ENCODE peak calls at places on chromosome 11, in four cellular contexts. J, B, K and I are unnamed samples.

GRCh38 chr11:12433571-12434061 is 56.2 kb downstream of the PARVA start:
- DNase-seq in J (no peak), B (no peak), K (no peak), I (no peak)

GRCh38 chr11:80285076-80285790 is 844.4 kb upstream of the TENM4 start:
- DNase-seq in J (no peak), B (no peak), K (no peak), I (no peak)

GRCh38 chr11:46272816-46273427 is 4.5 kb upstream of the CREB3L1 start:
- DNase-seq in J (peak; percentile 46), B (no peak), K (no peak), I (no peak)

GRCh38 chr11:46315783-46316563 is 31.3 kb upstream of the DGKZ start:
- DNase-seq in J (no peak), B (no peak), K (no peak), I (no peak)

GRCh38 chr11:105910095-105910715 is 111.8 kb downstream of the MSANTD4 start:
- DNase-seq in J (no peak), B (no peak), K (no peak), I (peak; percentile 63)

GRCh38 chr11:19243143-19243542 is 2.4 kb upstream of the E2F8 start:
- DNase-seq in J (no peak), B (no peak), K (no peak), I (no peak)

GRCh38 chr11:33775832-33776231 is 1.5 kb upstream of the FBXO3 start:
- DNase-seq in J (no peak), B (no peak), K (no peak), I (no peak)

GRCh38 chr11:72631806-72632731 is 42.2 kb downstream of the PDE2A start:
- DNase-seq in J (peak; percentile 86), B (no peak), K (no peak), I (no peak)

GRCh38 chr11:34148504-34149165 is 43.2 kb downstream of the NAT10 start:
- DNase-seq in J (no peak), B (no peak), K (no peak), I (no peak)

GRCh38 chr11:16309226-16309625 is 47.1 kb downstream of the SOX6 start:
- DNase-seq in J (no peak), B (no peak), K (no peak), I (no peak)

GRCh38 chr11:1922411-1923113 is 3.1 kb downstream of the TNNT3 start:
- DNase-seq in J (no peak), B (no peak), K (no peak), I (no peak)

GRCh38 chr11:67273260-67273990 is 7.2 kb downstream of the GRK2 start:
- DNase-seq in J (no peak), B (no peak), K (no peak), I (no peak)

GRCh38 chr11:45805305-45806071 is 539 bp downstream of the SLC35C1 start:
- DNase-seq in J (no peak), B (no peak), K (peak; percentile 44), I (no peak)

GRCh38 chr11:71937826-71938225 is 9.0 kb downstream of the RNF121 start:
- DNase-seq in J (no peak), B (no peak), K (no peak), I (no peak)

GRCh38 chr11:27700351-27701261 is at the start of gene BDNF:
- DNase-seq in J (no peak), B (no peak), K (no peak), I (no peak)

GRCh38 chr11:17771415-17771814 is 36.8 kb downstream of the KCNC1 start:
- DNase-seq in J (no peak), B (no peak), K (no peak), I (no peak)

GRCh38 chr11:109012996-109013395 is 348.1 kb downstream of the DDX10 start:
- DNase-seq in J (no peak), B (no peak), K (no peak), I (no peak)

GRCh38 chr11:839875-840617 is 2.3 kb downstream of the POLR2L start:
- DNase-seq in J (peak; percentile 60), B (no peak), K (no peak), I (no peak)

GRCh38 chr11:116972692-116973091 is 125.5 kb downstream of the SIK3 start:
- DNase-seq in J (no peak), B (no peak), K (no peak), I (no peak)

DNA sequence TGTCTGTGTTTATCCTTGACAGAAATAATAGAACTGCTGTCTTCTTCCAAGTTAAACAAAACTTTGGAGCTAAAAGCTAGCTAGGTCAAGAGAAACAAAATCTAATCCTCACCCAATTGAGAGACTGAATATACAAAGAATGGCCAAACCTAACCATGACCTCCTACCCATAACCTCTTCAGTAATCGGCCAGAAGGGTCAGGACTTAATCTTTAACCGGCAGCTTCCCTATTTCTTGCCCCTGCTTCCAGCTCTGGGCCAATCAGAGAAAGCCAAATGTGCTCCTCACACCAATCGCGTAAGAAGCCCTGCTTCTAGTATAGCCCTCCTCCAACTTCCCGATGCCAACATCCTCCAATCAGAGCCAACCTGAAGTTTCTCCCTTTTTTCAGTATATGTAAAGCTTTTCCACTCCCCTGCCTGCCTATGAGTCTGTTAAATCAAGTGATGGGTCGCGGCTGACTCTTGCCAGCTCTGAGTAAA is 1.7 kb upstream of the DDX6 start:
- DNase-seq in J (peak; percentile 92), B (peak; percentile 91), K (peak; percentile 92), I (no peak)
- TF ChIP-seq TCF7L2 in J (no peak), B (no peak), K (no peak), I (no peak)

GRCh38 chr11:38612701-38613100 is 2014.7 kb upstream of the RAG2 start:
- DNase-seq in J (no peak), B (no peak), K (no peak), I (no peak)
- H3K36me3 ChIP-seq in J (no peaks in the 10 kb centered on the region), B (no peaks in the 10 kb centered on the region), K (no peaks in the 10 kb centered on the region), I (no peaks in the 10 kb centered on the region)

GRCh38 chr11:44453213-44453612 is 112.2 kb upstream of the CD82 start:
- DNase-seq in J (no peak), B (no peak), K (no peak), I (no peak)

GRCh38 chr11:44453871-44454270 is 111.6 kb upstream of the CD82 start:
- DNase-seq in J (no peak), B (no peak), K (no peak), I (no peak)

GRCh38 chr11:44457862-44458261 is 107.6 kb upstream of the CD82 start:
- DNase-seq in J (no peak), B (no peak), K (no peak), I (no peak)

GRCh38 chr11:44454686-44455085 is 110.8 kb upstream of the CD82 start:
- DNase-seq in J (no peak), B (no peak), K (no peak), I (no peak)

DNA sequence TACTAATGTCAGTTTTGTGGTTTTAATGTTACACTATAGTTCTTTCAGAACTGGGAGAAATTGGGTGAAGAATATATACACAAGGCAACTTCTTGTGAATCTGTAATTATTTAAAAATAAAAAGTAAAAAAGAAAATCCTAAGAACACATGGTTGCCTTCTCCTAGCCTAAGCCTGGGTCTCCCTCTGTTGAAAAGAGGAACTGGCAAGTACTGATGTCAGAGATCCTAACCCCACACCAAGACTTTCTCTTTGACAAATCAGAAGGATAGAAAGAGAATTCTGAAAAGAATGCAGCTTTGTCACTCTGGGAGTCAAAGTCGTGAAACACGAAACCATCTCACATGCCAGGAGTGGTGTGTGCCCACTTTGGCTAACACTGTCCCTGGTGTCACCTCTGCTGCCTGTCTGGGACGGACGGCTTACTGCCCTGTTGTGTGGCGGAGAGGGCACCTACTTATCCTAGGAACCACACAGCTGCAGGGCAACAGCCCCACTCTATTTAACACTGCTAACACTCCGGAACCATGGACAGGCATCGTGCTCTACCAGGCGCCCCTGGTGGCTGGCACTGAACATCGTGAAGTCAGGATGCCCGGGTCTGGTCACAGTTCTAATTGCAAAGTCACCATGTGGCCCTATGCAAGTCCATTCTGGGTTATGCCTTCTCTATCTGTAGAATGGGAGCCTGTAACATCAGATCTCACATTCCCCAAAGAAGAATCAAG is 108.8 kb upstream of the CD82 start:
- DNase-seq in J (no peak), B (peak; percentile 37), K (no peak), I (no peak)
- TF ChIP-seq TCF7L2 in J (no peak), B (no peak), K (no peak), I (no peak)

DNA sequence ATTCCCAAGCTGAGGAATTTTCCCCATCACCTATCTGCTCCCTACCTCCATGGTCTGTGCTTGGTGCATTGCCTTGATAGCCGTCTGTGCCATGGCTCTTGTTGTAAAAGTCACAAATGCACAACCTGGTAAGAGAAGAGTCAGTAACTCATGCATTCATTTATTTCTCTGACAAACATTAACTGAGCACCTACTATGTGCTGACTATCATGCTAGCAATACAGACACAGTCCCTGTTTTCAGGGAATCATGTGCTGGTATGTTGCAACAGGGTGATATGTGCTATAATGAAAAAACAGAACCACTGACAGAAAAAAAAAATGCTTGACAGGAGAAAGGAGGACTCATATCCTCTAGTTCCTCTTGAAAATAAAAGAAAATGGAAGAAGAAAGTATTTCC is 34.5 kb upstream of the RAPSN start:
- DNase-seq in J (no peak), B (no peak), K (no peak), I (no peak)
- H3K36me3 ChIP-seq in J (peaks cover 89% of the 10 kb centered on the region), B (peaks cover 55% of the 10 kb centered on the region), K (peaks cover 81% of the 10 kb centered on the region), I (peaks cover 39% of the 10 kb centered on the region)

GRCh38 chr11:41177791-41178190 is 281.7 kb downstream of the LRRC4C start:
- DNase-seq in J (no peak), B (no peak), K (no peak), I (no peak)

GRCh38 chr11:41175304-41175972 is 284.0 kb downstream of the LRRC4C start:
- DNase-seq in J (no peak), B (no peak), K (no peak), I (no peak)
- TF ChIP-seq TCF7L2 in J (no peak), B (no peak), K (no peak), I (no peak)

GRCh38 chr11:2942447-2942846 is 13.2 kb upstream of the PHLDA2 start:
- DNase-seq in J (no peak), B (no peak), K (no peak), I (no peak)
- H3K36me3 ChIP-seq in J (peaks cover 42% of the 10 kb centered on the region), B (peaks cover 12% of the 10 kb centered on the region), K (peaks cover 41% of the 10 kb centered on the region), I (peaks cover 9% of the 10 kb centered on the region)

GRCh38 chr11:83115551-83115950 is 41.4 kb upstream of the PCF11 start:
- DNase-seq in J (no peak), B (no peak), K (peak; percentile 66), I (no peak)
- TF ChIP-seq TCF7L2 in J (no peak), B (no peak), K (no peak), I (no peak)

DNA sequence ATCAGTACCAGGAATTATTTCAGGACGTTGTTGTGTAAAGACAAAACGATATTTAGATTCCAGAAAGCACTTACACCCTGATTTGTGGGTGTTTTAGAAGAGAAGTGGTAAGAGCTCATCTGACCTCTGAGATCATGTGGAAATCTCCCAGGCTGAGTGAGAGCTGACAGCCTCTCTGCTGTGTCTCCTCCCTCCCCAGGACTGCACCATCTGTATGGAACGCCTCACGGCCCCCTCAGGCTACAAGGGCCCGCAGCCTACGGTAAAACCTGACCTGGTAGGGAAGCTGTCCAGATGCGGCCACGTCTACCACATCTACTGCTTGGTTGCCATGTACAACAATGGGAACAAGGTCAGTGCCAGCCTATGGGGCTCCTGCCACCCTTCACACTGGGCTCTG is 20.0 kb downstream of the DTX4 start:
- DNase-seq in J (no peak), B (no peak), K (no peak), I (no peak)
- H3K36me3 ChIP-seq in J (no peaks in the 10 kb centered on the region), B (peaks cover 2% of the 10 kb centered on the region), K (peaks cover 7% of the 10 kb centered on the region), I (no peaks in the 10 kb centered on the region)

GRCh38 chr11:37841016-37841415 is 1243.0 kb upstream of the RAG2 start:
- DNase-seq in J (no peak), B (no peak), K (no peak), I (no peak)
- TF ChIP-seq TCF7L2 in J (no peak), B (no peak), K (no peak), I (no peak)

GRCh38 chr11:123180166-123180565 is 14.9 kb downstream of the CLMP start:
- DNase-seq in J (no peak), B (no peak), K (no peak), I (no peak)
- H3K36me3 ChIP-seq in J (no peaks in the 10 kb centered on the region), B (no peaks in the 10 kb centered on the region), K (no peaks in the 10 kb centered on the region), I (no peaks in the 10 kb centered on the region)